ENCODE peak calls at places on chromosomes 2 and 18, in seven cellular contexts. One of them, this sample, is unnamed.

GRCh38 chr2:17479875-17480274 is 38.4 kb downstream of the RAD51AP2 start:
- DNase-seq in WERI-Rb-1: no peak
- DNase-seq in fibroblast of lung: peak
- DNase-seq in fibroblast of pulmonary artery: peak
- DNase-seq in IMR-90: peak
- DNase-seq in kidney epithelial cell: peak
- DNase-seq in neural progenitor cell: no peak
- DNase-seq in this sample: peak

GRCh38 chr2:131408778-131409177 is 44.8 kb upstream of the RAB6D start:
- DNase-seq in WERI-Rb-1: no peak
- DNase-seq in fibroblast of lung: no peak
- DNase-seq in fibroblast of pulmonary artery: no peak
- DNase-seq in IMR-90: no peak
- DNase-seq in kidney epithelial cell: no peak
- DNase-seq in neural progenitor cell: no peak
- DNase-seq in this sample: no peak

GRCh38 chr2:44535376-44535775 is 173.6 kb downstream of the CAMKMT start:
- DNase-seq in WERI-Rb-1: no peak
- DNase-seq in fibroblast of lung: no peak
- DNase-seq in fibroblast of pulmonary artery: no peak
- DNase-seq in IMR-90: no peak
- DNase-seq in kidney epithelial cell: no peak
- DNase-seq in neural progenitor cell: no peak
- DNase-seq in this sample: no peak

GRCh38 chr2:159960413-159960812 is 102.0 kb downstream of the PLA2R1 start:
- DNase-seq in WERI-Rb-1: no peak
- DNase-seq in fibroblast of lung: peak
- DNase-seq in fibroblast of pulmonary artery: peak
- DNase-seq in IMR-90: peak
- DNase-seq in kidney epithelial cell: peak
- DNase-seq in neural progenitor cell: no peak
- DNase-seq in this sample: peak

GRCh38 chr2:149537098-149537726 is 50.4 kb downstream of the MMADHC start:
- DNase-seq in WERI-Rb-1: no peak
- DNase-seq in fibroblast of lung: no peak
- DNase-seq in fibroblast of pulmonary artery: no peak
- DNase-seq in IMR-90: no peak
- DNase-seq in kidney epithelial cell: no peak
- DNase-seq in neural progenitor cell: no peak
- DNase-seq in this sample: no peak

GRCh38 chr18:36419913-36420531 is 122.5 kb downstream of the FHOD3 start:
- DNase-seq in WERI-Rb-1: no peak
- DNase-seq in fibroblast of lung: peak
- DNase-seq in fibroblast of pulmonary artery: peak
- DNase-seq in IMR-90: peak
- DNase-seq in kidney epithelial cell: peak
- DNase-seq in neural progenitor cell: no peak
- DNase-seq in this sample: no peak

GRCh38 chr2:235506291-235506996 is 12.6 kb downstream of the AGAP1 start:
- DNase-seq in WERI-Rb-1: no peak
- DNase-seq in fibroblast of lung: no peak
- DNase-seq in fibroblast of pulmonary artery: no peak
- DNase-seq in IMR-90: no peak
- DNase-seq in kidney epithelial cell: no peak
- DNase-seq in neural progenitor cell: no peak
- DNase-seq in this sample: no peak

GRCh38 chr2:232142049-232142448 is 180.5 kb downstream of the DIS3L2 start:
- DNase-seq in WERI-Rb-1: peak
- DNase-seq in fibroblast of lung: peak
- DNase-seq in fibroblast of pulmonary artery: peak
- DNase-seq in IMR-90: peak
- DNase-seq in kidney epithelial cell: no peak
- DNase-seq in neural progenitor cell: peak
- DNase-seq in this sample: peak

GRCh38 chr2:37201208-37201607 is 4.9 kb downstream of the CEBPZOS start:
- DNase-seq in WERI-Rb-1: no peak
- DNase-seq in fibroblast of lung: peak
- DNase-seq in fibroblast of pulmonary artery: no peak
- DNase-seq in IMR-90: peak
- DNase-seq in kidney epithelial cell: no peak
- DNase-seq in neural progenitor cell: no peak
- DNase-seq in this sample: no peak

GRCh38 chr2:203327918-203328734 is at the start of gene ABI2:
- DNase-seq in WERI-Rb-1: peak
- DNase-seq in fibroblast of lung: peak
- DNase-seq in fibroblast of pulmonary artery: peak
- DNase-seq in IMR-90: peak
- DNase-seq in kidney epithelial cell: no peak
- DNase-seq in neural progenitor cell: peak
- DNase-seq in this sample: peak

GRCh38 chr2:134367216-134367615 is 113.3 kb downstream of the MGAT5 start:
- DNase-seq in WERI-Rb-1: no peak
- DNase-seq in fibroblast of lung: no peak
- DNase-seq in fibroblast of pulmonary artery: no peak
- DNase-seq in IMR-90: no peak
- DNase-seq in kidney epithelial cell: no peak
- DNase-seq in neural progenitor cell: no peak
- DNase-seq in this sample: no peak

GRCh38 chr2:3789246-3789645 is 85.9 kb downstream of the DCDC2C start:
- DNase-seq in WERI-Rb-1: no peak
- DNase-seq in fibroblast of lung: peak
- DNase-seq in fibroblast of pulmonary artery: no peak
- DNase-seq in IMR-90: peak
- DNase-seq in kidney epithelial cell: no peak
- DNase-seq in neural progenitor cell: no peak
- DNase-seq in this sample: no peak

GRCh38 chr2:127637725-127638252 is 8.2 kb upstream of the GPR17 start:
- DNase-seq in WERI-Rb-1: peak
- DNase-seq in fibroblast of lung: peak
- DNase-seq in fibroblast of pulmonary artery: peak
- DNase-seq in IMR-90: peak
- DNase-seq in kidney epithelial cell: peak
- DNase-seq in neural progenitor cell: peak
- DNase-seq in this sample: no peak
- TF ChIP-seq CTCF in WERI-Rb-1: no peak
- TF ChIP-seq CTCF in fibroblast of lung: no peak
- TF ChIP-seq CTCF in fibroblast of pulmonary artery: no peak
- TF ChIP-seq CTCF in IMR-90: no peak
- TF ChIP-seq CTCF in kidney epithelial cell: no peak
- TF ChIP-seq CTCF in neural progenitor cell: no peak
- TF ChIP-seq CTCF in this sample: no peak

GRCh38 chr2:70247364-70248144 is 874 bp downstream of the TIA1 start:
- DNase-seq in WERI-Rb-1: no peak
- DNase-seq in fibroblast of lung: peak
- DNase-seq in fibroblast of pulmonary artery: peak
- DNase-seq in IMR-90: peak
- DNase-seq in kidney epithelial cell: no peak
- DNase-seq in neural progenitor cell: peak
- DNase-seq in this sample: peak
- H3K4me3 ChIP-seq in WERI-Rb-1: peak
- H3K4me3 ChIP-seq in fibroblast of lung: peak
- H3K4me3 ChIP-seq in fibroblast of pulmonary artery: peak
- H3K4me3 ChIP-seq in IMR-90: peak
- H3K4me3 ChIP-seq in kidney epithelial cell: peak
- H3K4me3 ChIP-seq in neural progenitor cell: peak
- H3K4me3 ChIP-seq in this sample: peak

GRCh38 chr2:191759650-191760049 is 81.7 kb downstream of the NABP1 start:
- DNase-seq in WERI-Rb-1: no peak
- DNase-seq in fibroblast of lung: no peak
- DNase-seq in fibroblast of pulmonary artery: no peak
- DNase-seq in IMR-90: no peak
- DNase-seq in kidney epithelial cell: no peak
- DNase-seq in neural progenitor cell: no peak
- DNase-seq in this sample: no peak

GRCh38 chr2:191756753-191757152 is 78.8 kb downstream of the NABP1 start:
- DNase-seq in WERI-Rb-1: no peak
- DNase-seq in fibroblast of lung: peak
- DNase-seq in fibroblast of pulmonary artery: no peak
- DNase-seq in IMR-90: no peak
- DNase-seq in kidney epithelial cell: no peak
- DNase-seq in neural progenitor cell: no peak
- DNase-seq in this sample: no peak

GRCh38 chr2:191759200-191759507 is 81.2 kb downstream of the NABP1 start:
- DNase-seq in WERI-Rb-1: no peak
- DNase-seq in fibroblast of lung: no peak
- DNase-seq in fibroblast of pulmonary artery: no peak
- DNase-seq in IMR-90: no peak
- DNase-seq in kidney epithelial cell: no peak
- DNase-seq in neural progenitor cell: no peak
- DNase-seq in this sample: no peak

GRCh38 chr2:191757256-191757655 is 79.3 kb downstream of the NABP1 start:
- DNase-seq in WERI-Rb-1: no peak
- DNase-seq in fibroblast of lung: no peak
- DNase-seq in fibroblast of pulmonary artery: no peak
- DNase-seq in IMR-90: no peak
- DNase-seq in kidney epithelial cell: no peak
- DNase-seq in neural progenitor cell: no peak
- DNase-seq in this sample: no peak

DNA sequence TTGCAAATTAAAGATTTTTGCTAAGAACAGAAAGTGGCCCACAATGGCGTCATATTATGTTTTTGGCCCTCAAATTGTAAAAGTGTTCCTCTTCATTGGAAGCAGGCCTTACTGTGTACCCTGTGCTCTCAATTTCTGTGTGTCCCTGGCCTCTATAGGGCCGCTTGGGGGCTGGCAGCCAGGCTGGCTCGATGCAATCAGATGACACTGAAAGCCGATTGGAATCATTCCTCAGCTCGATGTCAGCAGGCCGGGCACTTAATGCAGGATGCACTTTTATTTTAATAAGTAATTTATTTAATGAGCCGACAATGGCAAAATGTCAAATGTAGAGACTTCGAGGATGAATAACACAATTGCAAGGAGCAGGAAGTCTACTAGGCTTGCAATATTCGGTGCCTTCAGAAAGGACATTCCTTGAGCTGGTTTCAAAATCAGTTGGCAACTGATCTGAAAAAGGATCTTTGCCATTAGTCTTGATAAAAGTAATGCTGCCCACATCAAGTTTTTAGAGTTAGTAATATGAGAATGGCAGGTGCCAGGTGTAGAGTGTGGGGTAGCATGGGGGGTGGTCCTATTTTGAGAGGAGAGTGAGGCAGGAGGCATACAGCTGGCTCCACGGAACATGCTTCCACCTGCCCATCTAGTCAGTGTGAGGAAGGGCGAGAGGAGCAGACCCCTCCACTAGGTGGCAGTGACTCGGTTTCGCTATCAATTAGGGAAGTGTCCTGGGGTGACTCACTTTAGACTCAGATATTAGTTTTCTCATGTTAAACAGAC is 80.7 kb downstream of the NABP1 start:
- DNase-seq in WERI-Rb-1: peak
- DNase-seq in fibroblast of lung: peak
- DNase-seq in fibroblast of pulmonary artery: peak
- DNase-seq in IMR-90: peak
- DNase-seq in kidney epithelial cell: peak
- DNase-seq in neural progenitor cell: peak
- DNase-seq in this sample: no peak
- TF ChIP-seq CTCF in WERI-Rb-1: peak
- TF ChIP-seq CTCF in fibroblast of lung: peak
- TF ChIP-seq CTCF in fibroblast of pulmonary artery: peak
- TF ChIP-seq CTCF in IMR-90: peak
- TF ChIP-seq CTCF in kidney epithelial cell: peak
- TF ChIP-seq CTCF in neural progenitor cell: peak
- TF ChIP-seq CTCF in this sample: peak

GRCh38 chr2:112793449-112793978 is 9.2 kb upstream of the IL1A start:
- DNase-seq in WERI-Rb-1: no peak
- DNase-seq in fibroblast of lung: peak
- DNase-seq in fibroblast of pulmonary artery: peak
- DNase-seq in IMR-90: peak
- DNase-seq in kidney epithelial cell: no peak
- DNase-seq in neural progenitor cell: no peak
- DNase-seq in this sample: no peak
- H3K4me3 ChIP-seq in WERI-Rb-1: no peak
- H3K4me3 ChIP-seq in fibroblast of lung: no peak
- H3K4me3 ChIP-seq in fibroblast of pulmonary artery: no peak
- H3K4me3 ChIP-seq in IMR-90: no peak
- H3K4me3 ChIP-seq in kidney epithelial cell: no peak
- H3K4me3 ChIP-seq in neural progenitor cell: no peak
- H3K4me3 ChIP-seq in this sample: no peak

GRCh38 chr2:202017940-202018339 is 15.7 kb upstream of the FZD7 start:
- DNase-seq in WERI-Rb-1: no peak
- DNase-seq in fibroblast of lung: no peak
- DNase-seq in fibroblast of pulmonary artery: no peak
- DNase-seq in IMR-90: no peak
- DNase-seq in kidney epithelial cell: no peak
- DNase-seq in neural progenitor cell: no peak
- DNase-seq in this sample: no peak

GRCh38 chr2:202015471-202015870 is 18.2 kb upstream of the FZD7 start:
- DNase-seq in WERI-Rb-1: no peak
- DNase-seq in fibroblast of lung: no peak
- DNase-seq in fibroblast of pulmonary artery: no peak
- DNase-seq in IMR-90: no peak
- DNase-seq in kidney epithelial cell: no peak
- DNase-seq in neural progenitor cell: no peak
- DNase-seq in this sample: no peak

GRCh38 chr2:202019689-202020450 is 13.8 kb upstream of the FZD7 start:
- DNase-seq in WERI-Rb-1: no peak
- DNase-seq in fibroblast of lung: no peak
- DNase-seq in fibroblast of pulmonary artery: no peak
- DNase-seq in IMR-90: peak
- DNase-seq in kidney epithelial cell: no peak
- DNase-seq in neural progenitor cell: no peak
- DNase-seq in this sample: no peak

GRCh38 chr2:202016579-202017227 is 17.0 kb upstream of the FZD7 start:
- DNase-seq in WERI-Rb-1: no peak
- DNase-seq in fibroblast of lung: no peak
- DNase-seq in fibroblast of pulmonary artery: no peak
- DNase-seq in IMR-90: no peak
- DNase-seq in kidney epithelial cell: no peak
- DNase-seq in neural progenitor cell: no peak
- DNase-seq in this sample: no peak

GRCh38 chr2:202018950-202019349 is 14.7 kb upstream of the FZD7 start:
- DNase-seq in WERI-Rb-1: no peak
- DNase-seq in fibroblast of lung: no peak
- DNase-seq in fibroblast of pulmonary artery: no peak
- DNase-seq in IMR-90: peak
- DNase-seq in kidney epithelial cell: no peak
- DNase-seq in neural progenitor cell: no peak
- DNase-seq in this sample: no peak
- TF ChIP-seq CTCF in WERI-Rb-1: no peak
- TF ChIP-seq CTCF in fibroblast of lung: no peak
- TF ChIP-seq CTCF in fibroblast of pulmonary artery: no peak
- TF ChIP-seq CTCF in IMR-90: no peak
- TF ChIP-seq CTCF in kidney epithelial cell: no peak
- TF ChIP-seq CTCF in neural progenitor cell: no peak
- TF ChIP-seq CTCF in this sample: no peak

GRCh38 chr2:854460-854859 is 96.2 kb upstream of the SNTG2 start:
- DNase-seq in WERI-Rb-1: peak
- DNase-seq in fibroblast of lung: no peak
- DNase-seq in fibroblast of pulmonary artery: peak
- DNase-seq in IMR-90: no peak
- DNase-seq in kidney epithelial cell: no peak
- DNase-seq in neural progenitor cell: peak
- DNase-seq in this sample: no peak
- H3K4me3 ChIP-seq in WERI-Rb-1: no peak
- H3K4me3 ChIP-seq in fibroblast of lung: no peak
- H3K4me3 ChIP-seq in fibroblast of pulmonary artery: no peak
- H3K4me3 ChIP-seq in IMR-90: no peak
- H3K4me3 ChIP-seq in kidney epithelial cell: no peak
- H3K4me3 ChIP-seq in neural progenitor cell: no peak
- H3K4me3 ChIP-seq in this sample: no peak